ENCODE peak calls at places on chromosomes 12 and 14, in seven cellular contexts. S, T, O, M, Z, L and Q are unnamed samples.
A peak's percentile ranks its signal among the peaks of the same experiment; 100 is the strongest.

GRCh38 chr14:74712499-74713394 is at the start of the genes AREL1 and FCF1:
- DNase-seq in S (peak; percentile 84), T (peak; percentile 89), O (peak; percentile 87), M (peak; percentile 86), Z (peak; percentile 88), L (peak; percentile 66), Q (peak; percentile 78)

GRCh38 chr12:105406497-105406896 is 76.0 kb downstream of the C12orf75 start:
- DNase-seq in S (no peak), T (no peak), O (no peak), M (no peak), Z (no peak), L (no peak), Q (no peak)

GRCh38 chr14:76101980-76102379 is 49.7 kb upstream of the GPATCH2L start:
- DNase-seq in S (no peak), T (no peak), O (no peak), M (no peak), Z (no peak), L (no peak), Q (no peak)

GRCh38 chr14:21136024-21136423 is 19.8 kb downstream of the OR5AU1 start:
- DNase-seq in S (no peak), T (no peak), O (no peak), M (no peak), Z (no peak), L (no peak), Q (no peak)

GRCh38 chr12:39205969-39206368 is 237.0 kb downstream of the KIF21A start:
- DNase-seq in S (no peak), T (no peak), O (no peak), M (no peak), Z (no peak), L (no peak), Q (no peak)

GRCh38 chr14:74580275-74580672 is 31.8 kb downstream of the LTBP2 start:
- DNase-seq in S (no peak), T (no peak), O (no peak), M (no peak), Z (no peak), L (no peak), Q (no peak)

GRCh38 chr12:28024231-28024995 is 51.9 kb upstream of the PTHLH start:
- DNase-seq in S (no peak), T (no peak), O (no peak), M (no peak), Z (no peak), L (no peak), Q (no peak)

GRCh38 chr12:26122681-26123481 is 2.0 kb downstream of the BHLHE41 start:
- DNase-seq in S (peak; percentile 53), T (peak; percentile 90), O (peak; percentile 88), M (peak; percentile 85), Z (peak; percentile 34), L (peak; percentile 63), Q (no peak)

GRCh38 chr12:52498971-52499370 is 5.9 kb upstream of the KRT6A start:
- DNase-seq in S (no peak), T (no peak), O (no peak), M (no peak), Z (no peak), L (no peak), Q (no peak)

GRCh38 chr14:104881369-104881979 is 16.4 kb downstream of the CEP170B start:
- DNase-seq in S (no peak), T (no peak), O (no peak), M (peak; percentile 59), Z (no peak), L (peak; percentile 66), Q (no peak)

GRCh38 chr12:131176926-131177325 is 223.2 kb downstream of the ADGRD1 start:
- DNase-seq in S (no peak), T (no peak), O (no peak), M (no peak), Z (no peak), L (no peak), Q (no peak)

GRCh38 chr12:122851820-122852219 is 16.6 kb downstream of the HIP1R start:
- DNase-seq in S (no peak), T (peak; percentile 89), O (no peak), M (no peak), Z (no peak), L (no peak), Q (no peak)

GRCh38 chr12:45648070-45648469 is 81.4 kb upstream of the ARID2 start:
- DNase-seq in S (no peak), T (no peak), O (no peak), M (no peak), Z (no peak), L (peak; percentile 20), Q (no peak)

GRCh38 chr14:38078393-38078792 is 129.3 kb upstream of the SSTR1 start:
- DNase-seq in S (no peak), T (no peak), O (no peak), M (no peak), Z (peak; percentile 67), L (no peak), Q (peak; percentile 86)

GRCh38 chr12:70252832-70253231 is 9.6 kb downstream of the CNOT2 start:
- DNase-seq in S (no peak), T (no peak), O (no peak), M (no peak), Z (no peak), L (no peak), Q (no peak)

GRCh38 chr14:59118171-59118570 is 70.3 kb upstream of the DAAM1 start:
- DNase-seq in S (no peak), T (no peak), O (no peak), M (no peak), Z (no peak), L (no peak), Q (no peak)

DNA sequence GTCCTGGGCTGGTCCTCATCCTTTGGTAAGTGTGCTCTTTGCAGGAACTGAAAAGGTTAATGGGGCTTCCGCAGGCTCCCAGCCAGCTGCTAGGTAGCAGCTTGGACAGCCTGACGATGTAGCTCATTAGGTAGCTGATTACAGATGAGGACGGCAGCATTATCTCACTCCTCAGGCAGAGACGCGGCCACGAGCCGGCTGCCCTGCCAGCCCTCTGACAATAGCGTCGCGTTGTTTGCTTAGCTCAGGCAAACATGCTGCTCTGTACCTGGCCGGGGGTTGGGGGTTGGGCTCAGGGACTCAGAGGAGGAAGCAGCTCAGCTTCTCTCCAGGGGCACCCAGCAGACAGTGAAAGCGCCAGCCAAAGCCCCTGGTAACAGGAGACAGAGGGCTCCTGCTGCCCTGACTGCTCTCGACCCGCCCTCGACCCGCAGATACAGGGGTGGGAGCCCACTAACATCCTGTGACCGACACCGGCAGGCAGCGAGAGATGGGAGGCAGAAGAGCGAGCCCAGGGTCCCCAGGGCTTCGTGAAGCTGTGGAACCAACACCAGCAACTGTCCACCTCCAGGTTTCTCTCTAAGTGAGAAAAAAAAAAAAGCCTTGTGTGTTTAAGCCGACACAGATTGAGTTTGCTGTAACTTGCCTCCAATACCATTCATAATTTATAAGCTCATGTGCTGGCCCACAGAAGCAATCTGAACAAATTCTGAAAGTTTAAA is 53.4 kb upstream of the DLK1 start:
- DNase-seq in S (no peak), T (no peak), O (no peak), M (peak; percentile 84), Z (peak; percentile 60), L (no peak), Q (no peak)
- H3K27ac ChIP-seq in S (no peak overlapping the region), T (no peak overlapping the region), O (no peak overlapping the region), M (no peak overlapping the region), Z (no peak overlapping the region), L (no peak overlapping the region), Q (no peak overlapping the region)

GRCh38 chr12:49959570-49960473 is 1.9 kb upstream of the AQP5 start:
- DNase-seq in S (peak; percentile 22), T (no peak), O (no peak), M (no peak), Z (peak; percentile 83), L (no peak), Q (no peak)
- H3K27me3 ChIP-seq in S (peaks cover 71% of the 10 kb centered on the region), T (no peaks in the 10 kb centered on the region), O (peaks cover 57% of the 10 kb centered on the region), M (peaks cover 98% of the 10 kb centered on the region), Z (peaks cover 33% of the 10 kb centered on the region), L (peaks cover 83% of the 10 kb centered on the region), Q (peaks cover 54% of the 10 kb centered on the region)

DNA sequence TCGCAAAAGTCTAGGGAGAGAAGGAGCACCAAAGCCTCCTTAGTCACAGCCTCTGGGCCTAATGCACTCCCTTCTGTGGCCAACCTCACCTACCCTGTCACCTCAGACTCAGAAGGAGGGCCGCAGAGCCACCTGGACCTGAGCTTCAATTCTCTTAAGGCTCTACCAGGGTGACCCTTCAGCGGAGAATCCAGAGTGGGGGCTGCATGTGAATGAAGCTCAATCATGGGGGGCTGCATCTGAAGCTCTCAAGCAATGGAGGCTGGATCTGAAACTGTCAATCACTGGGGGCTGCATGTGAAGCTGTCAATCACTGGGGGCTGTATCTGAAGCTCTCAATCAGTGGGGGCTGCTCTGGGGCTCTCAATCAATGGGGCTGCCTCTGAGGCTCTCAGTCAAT is 43.1 kb upstream of the EIF5 start:
- DNase-seq in S (no peak), T (no peak), O (no peak), M (no peak), Z (no peak), L (no peak), Q (no peak)
- H3K27ac ChIP-seq in S (no peak overlapping the region), T (no peak overlapping the region), O (no peak overlapping the region), M (no peak overlapping the region), Z (no peak overlapping the region), L (no peak overlapping the region), Q (no peak overlapping the region)

DNA sequence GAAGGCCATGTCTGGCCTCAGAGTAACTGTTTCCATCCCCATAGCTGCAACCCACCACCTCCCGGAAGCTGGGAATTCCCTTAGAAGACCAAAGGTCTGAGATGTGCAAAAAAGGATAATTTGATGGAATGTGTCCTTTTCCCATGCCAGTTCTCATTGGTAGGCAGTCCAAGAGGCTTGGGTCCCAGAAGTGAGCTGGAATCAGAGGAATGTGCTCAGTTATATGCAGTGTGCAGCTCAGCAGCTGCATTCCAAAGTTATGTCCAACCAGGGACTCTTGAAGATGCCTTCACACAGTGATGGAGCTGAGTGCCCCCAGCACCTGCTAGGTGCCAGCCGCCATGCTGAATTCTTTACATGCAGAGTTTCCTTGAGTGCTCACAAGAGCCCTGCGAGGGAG is 583.9 kb upstream of the TBX3 start:
- DNase-seq in S (no peak), T (no peak), O (no peak), M (no peak), Z (no peak), L (no peak), Q (no peak)
- H3K27me3 ChIP-seq in S (no peaks in the 10 kb centered on the region), T (no peaks in the 10 kb centered on the region), O (no peaks in the 10 kb centered on the region), M (no peaks in the 10 kb centered on the region), Z (no peaks in the 10 kb centered on the region), L (no peaks in the 10 kb centered on the region), Q (no peaks in the 10 kb centered on the region)

GRCh38 chr14:72178517-72178916 is 246.3 kb downstream of the RGS6 start:
- DNase-seq in S (no peak), T (no peak), O (no peak), M (no peak), Z (no peak), L (no peak), Q (no peak)

GRCh38 chr14:72182773-72183432 is 250.7 kb downstream of the RGS6 start:
- DNase-seq in S (no peak), T (no peak), O (no peak), M (no peak), Z (no peak), L (no peak), Q (no peak)

GRCh38 chr14:72186461-72187035 is 254.3 kb downstream of the RGS6 start:
- DNase-seq in S (no peak), T (peak; percentile 73), O (peak; percentile 70), M (no peak), Z (no peak), L (no peak), Q (no peak)

GRCh38 chr14:72183631-72184030 is 251.4 kb downstream of the RGS6 start:
- DNase-seq in S (no peak), T (no peak), O (no peak), M (no peak), Z (no peak), L (no peak), Q (no peak)
- H3K27ac ChIP-seq in S (no peak overlapping the region), T (no peak overlapping the region), O (peak overlapping the region; percentile 5), M (no peak overlapping the region), Z (no peak overlapping the region), L (no peak overlapping the region), Q (no peak overlapping the region)